ENCODE peak calls at places on chromosomes 16 and 17, in five cellular contexts. D is NCI-H345, H is endodermal cell, K is EH, M is DMS53. U is an unnamed sample.
A peak's percentile ranks its signal among the peaks of the same experiment; 100 is the strongest.

GRCh38 chr16:8342276-8342675 is 248.0 kb downstream of the TMEM114 start:
- DNase-seq in D (no peak), H (no peak), K (no peak), M (peak; percentile 2), U (no peak)

GRCh38 chr16:177394-177822 is 928 bp downstream of the HBA1 start:
- DNase-seq in D (no peak), H (peak; percentile 53), K (peak; percentile 29), M (peak; percentile 19), U (peak; percentile 40)

GRCh38 chr17:1099242-1099641 is 80.5 kb downstream of the ABR start:
- DNase-seq in D (no peak), H (no peak), K (no peak), M (no peak), U (no peak)

GRCh38 chr17:79650283-79650682 is 39.4 kb upstream of the RBFOX3 start:
- DNase-seq in D (no peak), H (peak; percentile 24), K (no peak), M (no peak), U (no peak)

GRCh38 chr17:37519241-37519985 is 29.7 kb downstream of the DUSP14 start:
- DNase-seq in D (no peak), H (peak; percentile 26), K (peak; percentile 58), M (no peak), U (peak; percentile 9)

GRCh38 chr16:13793788-13794461 is 126.0 kb upstream of the ERCC4 start:
- DNase-seq in D (no peak), H (no peak), K (no peak), M (no peak), U (no peak)

GRCh38 chr16:70304892-70305448 is 6.0 kb downstream of the DDX19B start:
- DNase-seq in D (no peak), H (peak; percentile 60), K (no peak), M (no peak), U (peak; percentile 8)

GRCh38 chr17:14744716-14745115 is 443.8 kb downstream of the HS3ST3B1 start:
- DNase-seq in D (no peak), H (no peak), K (peak; percentile 83), M (no peak), U (peak; percentile 75)

U was measured in GM23248.